ENCODE peak calls at places on chromosomes 11 and 22, in seven cellular contexts. R is transverse colon, O is sigmoid colon, E is stomach, D is A549, V is suprapubic skin, W is ovary. P is an unnamed sample.

GRCh38 chr11:43515090-43515489 is 156.4 kb downstream of the TTC17 start:
- DNase-seq in R (no peak), O (no peak), E (no peak), D (peak; percentile 18), V (no peak), W (no peak), P (no peak)

GRCh38 chr11:10122337-10123197 is 171.5 kb downstream of the SBF2 start:
- DNase-seq in R (no peak), O (peak; percentile 68), E (no peak), D (peak; percentile 23), V (no peak), W (peak; percentile 41), P (peak; percentile 56)

GRCh38 chr11:96052921-96053631 is 129.2 kb upstream of the MTMR2 start:
- DNase-seq in R (no peak), O (no peak), E (no peak), D (no peak), V (no peak), W (no peak), P (no peak)

GRCh38 chr11:70206977-70207376 is 3.9 kb downstream of the FADD start:
- DNase-seq in R (no peak), O (no peak), E (no peak), D (no peak), V (no peak), W (no peak), P (no peak)

GRCh38 chr11:125241104-125241503 is 76.6 kb downstream of the PKNOX2 start:
- DNase-seq in R (no peak), O (no peak), E (no peak), D (no peak), V (no peak), W (no peak), P (no peak)

GRCh38 chr11:73315288-73316020 is 7.4 kb downstream of the ARHGEF17 start:
- DNase-seq in R (no peak), O (peak; percentile 83), E (no peak), D (no peak), V (no peak), W (peak; percentile 31), P (no peak)

GRCh38 chr11:76030286-76030685 is 176.0 kb downstream of the WNT11 start:
- DNase-seq in R (no peak), O (no peak), E (no peak), D (peak; percentile 93), V (no peak), W (no peak), P (no peak)

GRCh38 chr11:10550503-10550902 is 9.5 kb upstream of the RNF141 start:
- DNase-seq in R (no peak), O (no peak), E (no peak), D (peak; percentile 13), V (no peak), W (no peak), P (no peak)

GRCh38 chr11:2987881-2988280 is 4.2 kb downstream of the NAP1L4 start:
- DNase-seq in R (no peak), O (no peak), E (no peak), D (no peak), V (no peak), W (no peak), P (no peak)

GRCh38 chr11:60992842-60993409 is 21.4 kb downstream of the CD6 start:
- DNase-seq in R (no peak), O (no peak), E (peak; percentile 50), D (no peak), V (peak; percentile 19), W (peak; percentile 39), P (no peak)

GRCh38 chr22:35192121-35192918 is 65.0 kb upstream of the HMGXB4 start:
- DNase-seq in R (no peak), O (no peak), E (no peak), D (peak; percentile 3), V (no peak), W (no peak), P (no peak)

GRCh38 chr11:86719781-86720463 is 47.5 kb upstream of the ME3 start:
- DNase-seq in R (no peak), O (no peak), E (no peak), D (peak; percentile 84), V (no peak), W (no peak), P (no peak)

GRCh38 chr22:19180234-19180633 is 1.7 kb upstream of the SLC25A1 start:
- DNase-seq in R (no peak), O (no peak), E (no peak), D (no peak), V (no peak), W (no peak), P (no peak)

GRCh38 chr11:122690801-122691649 is 35.5 kb downstream of the UBASH3B start:
- DNase-seq in R (no peak), O (no peak), E (no peak), D (no peak), V (no peak), W (no peak), P (no peak)

GRCh38 chr11:77125191-77125590 is 2.9 kb upstream of the MYO7A start:
- DNase-seq in R (no peak), O (no peak), E (no peak), D (no peak), V (no peak), W (no peak), P (no peak)

GRCh38 chr11:35163707-35164496 is 24.9 kb downstream of the CD44 start:
- DNase-seq in R (no peak), O (no peak), E (no peak), D (no peak), V (no peak), W (no peak), P (no peak)

GRCh38 chr22:32880906-32881596 is 79.5 kb downstream of the TIMP3 start:
- DNase-seq in R (peak; percentile 23), O (peak; percentile 80), E (peak; percentile 26), D (no peak), V (no peak), W (peak; percentile 93), P (no peak)

GRCh38 chr11:71324788-71325417 is 72.5 kb upstream of the SHANK2 start:
- DNase-seq in R (no peak), O (peak; percentile 55), E (no peak), D (no peak), V (peak; percentile 40), W (no peak), P (no peak)
- TF ChIP-seq EP300 in R (no peak), O (no peak), E (no peak), D (no peak), V (no peak), W (no peak), P (no peak)

DNA sequence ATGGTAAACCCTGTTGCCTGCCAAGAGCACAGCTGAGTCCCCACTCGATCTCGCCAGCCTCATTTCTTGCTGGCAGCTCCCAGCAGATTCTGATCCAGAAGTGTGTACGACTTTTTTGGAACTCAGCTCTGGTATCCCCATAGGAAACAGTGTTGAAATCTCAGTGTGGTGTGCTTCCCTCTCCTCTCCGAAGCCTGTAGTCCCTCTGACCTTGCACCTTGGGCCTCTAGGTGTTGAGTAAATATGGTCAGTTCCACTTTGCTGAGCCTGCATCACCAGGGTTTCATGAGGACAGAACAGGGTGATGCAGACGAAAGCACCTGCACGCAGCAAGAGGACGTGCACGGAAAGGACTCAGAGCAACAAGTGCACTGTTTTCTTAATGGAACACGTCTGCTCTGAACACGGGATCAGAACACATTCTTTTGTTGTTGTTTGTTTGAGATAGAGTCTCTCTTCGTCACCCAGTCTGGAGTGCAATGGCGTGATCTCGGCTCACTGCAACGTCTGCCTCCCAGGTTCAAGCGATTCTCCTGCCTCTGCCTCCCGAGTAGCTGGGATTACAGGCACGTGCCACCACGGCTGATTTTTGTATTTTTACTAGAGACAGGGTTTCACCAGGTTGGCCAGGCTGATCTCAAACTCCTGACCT is 3.8 kb upstream of the CPT1A start:
- DNase-seq in R (no peak), O (no peak), E (no peak), D (no peak), V (no peak), W (no peak), P (no peak)
- TF ChIP-seq EP300 in R (no peak), O (no peak), E (no peak), D (no peak), V (no peak), W (no peak), P (no peak)

GRCh38 chr11:33394431-33395109 is 137.4 kb downstream of the HIPK3 start:
- DNase-seq in R (no peak), O (no peak), E (no peak), D (no peak), V (no peak), W (no peak), P (no peak)

GRCh38 chr11:33388793-33389525 is 131.8 kb downstream of the HIPK3 start:
- DNase-seq in R (no peak), O (no peak), E (no peak), D (no peak), V (no peak), W (no peak), P (no peak)

GRCh38 chr11:33391893-33392251 is 134.7 kb downstream of the HIPK3 start:
- DNase-seq in R (no peak), O (no peak), E (no peak), D (no peak), V (no peak), W (no peak), P (no peak)

GRCh38 chr11:33389635-33390034 is 132.5 kb downstream of the HIPK3 start:
- DNase-seq in R (no peak), O (no peak), E (no peak), D (no peak), V (no peak), W (no peak), P (no peak)

GRCh38 chr11:33391188-33391892 is 134.2 kb downstream of the HIPK3 start:
- DNase-seq in R (no peak), O (no peak), E (no peak), D (no peak), V (no peak), W (no peak), P (no peak)
- TF ChIP-seq EP300 in R (no peak), O (no peak), E (no peak), D (no peak), V (no peak), W (no peak), P (no peak)

DNA sequence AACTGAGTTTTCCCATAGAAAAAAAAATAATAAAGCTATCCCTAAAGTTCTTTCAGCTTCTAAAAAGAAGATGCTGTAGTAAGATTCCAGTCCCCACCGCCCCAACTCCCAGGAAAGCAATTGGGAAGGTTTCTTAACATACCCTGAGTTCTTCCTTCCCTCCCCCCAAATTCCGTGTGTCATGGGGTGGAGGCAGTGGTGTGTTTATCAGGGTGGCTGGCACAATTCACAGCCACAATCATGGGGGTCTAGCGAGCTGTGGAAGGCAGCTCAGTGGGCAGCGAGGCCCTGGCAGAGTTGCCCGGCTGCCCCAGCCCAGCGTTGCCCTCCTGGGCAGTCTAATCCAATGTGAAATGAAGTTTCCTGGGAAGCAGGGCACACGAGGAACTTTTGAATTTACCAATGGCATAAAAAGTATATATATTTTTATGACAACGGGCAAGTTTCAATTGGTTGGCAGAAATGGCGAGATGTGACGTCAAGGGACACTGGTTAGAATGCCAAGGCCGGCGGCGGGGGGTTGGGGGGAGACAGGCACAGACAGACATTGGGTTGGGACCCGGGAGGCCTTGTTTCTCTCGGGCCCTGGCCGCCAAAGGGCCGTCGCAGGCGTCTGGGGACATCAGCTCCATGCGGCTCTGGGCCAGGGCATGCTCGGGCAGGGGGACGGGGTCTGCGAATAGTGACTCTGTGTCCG is 80.7 kb upstream of the PPARA start:
- DNase-seq in R (peak; percentile 89), O (peak; percentile 96), E (peak; percentile 84), D (peak; percentile 96), V (peak; percentile 81), W (peak; percentile 94), P (peak; percentile 81)
- TF ChIP-seq EP300 in R (peak; percentile 21), O (no peak), E (no peak), D (no peak), V (no peak), W (peak; percentile 7), P (peak; percentile 63)

GRCh38 chr22:36328635-36329216 is 59.0 kb downstream of the MYH9 start:
- DNase-seq in R (peak; percentile 56), O (peak; percentile 94), E (peak; percentile 61), D (peak; percentile 68), V (no peak), W (peak; percentile 67), P (no peak)
- TF ChIP-seq EP300 in R (no peak), O (no peak), E (peak; percentile 40), D (no peak), V (no peak), W (no peak), P (peak; percentile 67)

P was measured in tibial nerve.